ENCODE peak calls at places on chromosomes 4 and X, in four cellular contexts. M, D, L and U are unnamed samples.

GRCh38 chr4:150145090-150145949 is 67.1 kb downstream of the DCLK2 start:
- DNase-seq in M (peak; percentile 1), D (no peak), L (no peak), U (no peak)

GRCh38 chr4:177051473-177052060 is 258.1 kb upstream of the NEIL3 start:
- DNase-seq in M (peak; percentile 41), D (peak; percentile 44), L (peak; percentile 10), U (no peak)

GRCh38 chr4:98565646-98566403 is 92.6 kb downstream of the TSPAN5 start:
- DNase-seq in M (no peak), D (no peak), L (no peak), U (no peak)

GRCh38 chr4:40991908-40992307 is 222.4 kb downstream of the APBB2 start:
- DNase-seq in M (no peak), D (no peak), L (no peak), U (no peak)

GRCh38 chr4:70992354-70992753 is 1.1 kb upstream of the DCK start:
- DNase-seq in M (peak; percentile 58), D (peak; percentile 23), L (no peak), U (no peak)

GRCh38 chr4:26632916-26633315 is 49.0 kb downstream of the TBC1D19 start:
- DNase-seq in M (no peak), D (no peak), L (no peak), U (no peak)

GRCh38 chr4:3261411-3262207 is 12.7 kb downstream of the MSANTD1 start:
- DNase-seq in M (no peak), D (no peak), L (peak; percentile 17), U (no peak)

GRCh38 chr4:107824367-107825071 is at the start of gene SGMS2:
- DNase-seq in M (peak; percentile 27), D (peak; percentile 88), L (peak; percentile 71), U (peak; percentile 39)

GRCh38 chr4:137601924-137602323 is 69.6 kb upstream of the PCDH18 start:
- DNase-seq in M (no peak), D (no peak), L (no peak), U (no peak)

GRCh38 chrX:153688534-153688899 is 791 bp downstream of the SLC6A8 start:
- DNase-seq in M (peak; percentile 19), D (no peak), L (no peak), U (no peak)

GRCh38 chrX:119734897-119735339 is 23.5 kb upstream of the SOWAHD start:
- DNase-seq in M (no peak), D (no peak), L (peak; percentile 35), U (no peak)

GRCh38 chr4:93828332-93828829 is at the start of gene ATOH1:
- DNase-seq in M (no peak), D (peak; percentile 15), L (peak; percentile 76), U (no peak)

GRCh38 chrX:131729295-131729694 is 185.4 kb downstream of the OR13H1 start:
- DNase-seq in M (no peak), D (no peak), L (peak; percentile 63), U (peak; percentile 32)

GRCh38 chr4:176077561-176077960 is 11.9 kb downstream of the WDR17 start:
- DNase-seq in M (no peak), D (no peak), L (no peak), U (no peak)

GRCh38 chr4:48780867-48781219 is 764 bp upstream of the FRYL start:
- DNase-seq in M (peak; percentile 38), D (no peak), L (peak; percentile 9), U (no peak)

GRCh38 chrX:136694491-136695087 is 46.6 kb downstream of the CD40LG start:
- DNase-seq in M (peak; percentile 52), D (peak; percentile 8), L (peak; percentile 62), U (no peak)

GRCh38 chrX:74248889-74249288 is 55.1 kb upstream of the ZCCHC13 start:
- DNase-seq in M (peak; percentile 5), D (no peak), L (no peak), U (no peak)

GRCh38 chrX:21932277-21932996 is 8.1 kb upstream of the SMS start:
- DNase-seq in M (no peak), D (no peak), L (no peak), U (peak; percentile 64)

GRCh38 chr4:21363701-21364100 is 584.9 kb downstream of the KCNIP4 start:
- DNase-seq in M (no peak), D (no peak), L (no peak), U (no peak)

GRCh38 chr4:82706349-82707000 is 92.1 kb downstream of the SCD5 start:
- DNase-seq in M (no peak), D (no peak), L (no peak), U (no peak)

GRCh38 chr4:17124767-17125166 is 226.3 kb upstream of the LDB2 start:
- DNase-seq in M (no peak), D (no peak), L (no peak), U (no peak)

GRCh38 chr4:175035907-175036306 is 117.7 kb downstream of the ADAM29 start:
- DNase-seq in M (no peak), D (no peak), L (no peak), U (no peak)

GRCh38 chrX:31126205-31126604 is 54.4 kb upstream of the FTHL17 start:
- DNase-seq in M (no peak), D (no peak), L (no peak), U (no peak)

GRCh38 chr4:176789955-176790354 is 2.8 kb downstream of the VEGFC start:
- DNase-seq in M (peak; percentile 3), D (peak; percentile 23), L (peak; percentile 53), U (no peak)

GRCh38 chrX:37860731-37861130 is 13.4 kb upstream of the DYNLT3 start:
- DNase-seq in M (no peak), D (no peak), L (no peak), U (no peak)

GRCh38 chrX:124289443-124289842 is 43.0 kb upstream of the TEX13D start:
- DNase-seq in M (no peak), D (no peak), L (no peak), U (no peak)

GRCh38 chr4:15414601-15415091 is 13.2 kb upstream of the C1QTNF7 start:
- DNase-seq in M (no peak), D (no peak), L (no peak), U (no peak)

GRCh38 chr4:951186-951585 is 18.9 kb downstream of the TMEM175 start:
- DNase-seq in M (no peak), D (no peak), L (no peak), U (no peak)

GRCh38 chr4:3858765-3859388 is 92.7 kb downstream of the ADRA2C start:
- DNase-seq in M (no peak), D (no peak), L (no peak), U (no peak)

GRCh38 chrX:17805120-17805519 is 56.0 kb downstream of the RAI2 start:
- DNase-seq in M (peak; percentile 4), D (no peak), L (no peak), U (no peak)

GRCh38 chr4:54063737-54064316 is 578 bp downstream of the CHIC2 start:
- DNase-seq in M (peak; percentile 46), D (no peak), L (peak; percentile 47), U (no peak)

GRCh38 chrX:30580641-30581040 is 3.1 kb upstream of the TASL start:
- DNase-seq in M (no peak), D (no peak), L (no peak), U (no peak)

GRCh38 chr4:140153419-140153743 is 603 bp downstream of the MAML3 start:
- DNase-seq in M (no peak), D (no peak), L (no peak), U (no peak)

GRCh38 chr4:165464813-165465381 is 86.1 kb downstream of the CPE start:
- DNase-seq in M (peak; percentile 62), D (no peak), L (peak; percentile 54), U (no peak)

GRCh38 chr4:3717241-3717640 is 48.9 kb upstream of the ADRA2C start:
- DNase-seq in M (no peak), D (no peak), L (no peak), U (no peak)

GRCh38 chrX:13688772-13689518 is at the start of gene RAB9A:
- DNase-seq in M (peak; percentile 87), D (peak; percentile 38), L (peak; percentile 98), U (no peak)

GRCh38 chrX:153882086-153882498 is 3.9 kb downstream of the L1CAM start:
- DNase-seq in M (no peak), D (no peak), L (peak; percentile 55), U (no peak)

GRCh38 chrX:122219226-122219625 is 964.9 kb upstream of the GRIA3 start:
- DNase-seq in M (no peak), D (no peak), L (no peak), U (no peak)

GRCh38 chr4:74316397-74316796 is 8.1 kb downstream of the EPGN start:
- DNase-seq in M (no peak), D (no peak), L (no peak), U (no peak)

GRCh38 chr4:94406668-94407437 is 44.9 kb upstream of the PDLIM5 start:
- DNase-seq in M (peak; percentile 88), D (peak; percentile 73), L (peak; percentile 36), U (peak; percentile 36)

GRCh38 chr4:95701500-95701899 is 138.4 kb upstream of the PDHA2 start:
- DNase-seq in M (no peak), D (no peak), L (no peak), U (no peak)

DNA sequence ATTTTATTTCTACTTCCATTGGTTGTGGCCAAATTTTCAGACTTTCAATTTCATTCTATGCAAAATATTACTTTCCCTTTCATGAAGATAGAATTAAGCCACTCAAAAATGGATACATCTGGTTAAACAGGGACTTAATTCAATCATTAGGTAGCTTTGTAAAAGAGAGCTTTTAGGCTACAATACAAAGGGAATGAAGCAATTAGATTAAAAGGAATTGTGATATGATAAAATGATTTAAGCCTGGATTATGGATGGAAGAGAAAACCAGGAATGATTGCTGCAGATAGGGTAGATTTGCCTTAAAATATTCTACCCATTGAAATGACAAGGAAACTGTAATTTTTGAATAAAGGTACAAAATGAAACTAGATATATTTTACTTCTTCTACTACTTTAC is 134.6 kb upstream of the PDHA2 start:
- DNase-seq in M (no peak), D (no peak), L (peak; percentile 6), U (no peak)
- TF ChIP-seq SIN3A in M (no peak), D (no peak), L (no peak), U (no peak)

DNA sequence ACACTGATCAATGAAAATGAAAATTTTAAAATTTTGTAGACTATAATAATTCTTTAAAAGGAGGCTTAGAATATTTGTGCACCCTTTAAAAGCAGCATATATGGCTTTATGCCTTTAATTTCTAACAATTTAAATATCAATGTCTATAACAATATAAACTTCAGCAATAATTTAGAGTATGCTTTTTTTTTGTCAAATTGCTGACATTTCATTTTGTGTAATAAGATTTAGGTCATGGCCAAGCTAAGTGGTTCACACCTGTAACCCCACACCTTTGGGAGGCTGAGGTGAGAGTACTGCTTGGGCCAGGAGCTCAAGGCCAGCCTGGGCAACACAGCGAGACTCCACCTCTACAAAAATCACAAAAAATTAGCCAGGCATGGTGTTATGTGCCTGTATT is 86.2 kb downstream of the PDGFC start:
- DNase-seq in M (no peak), D (no peak), L (no peak), U (no peak)
- H3K27ac ChIP-seq in M (no peak overlapping the region), D (no peak overlapping the region), L (no peak overlapping the region), U (no peak overlapping the region)

DNA sequence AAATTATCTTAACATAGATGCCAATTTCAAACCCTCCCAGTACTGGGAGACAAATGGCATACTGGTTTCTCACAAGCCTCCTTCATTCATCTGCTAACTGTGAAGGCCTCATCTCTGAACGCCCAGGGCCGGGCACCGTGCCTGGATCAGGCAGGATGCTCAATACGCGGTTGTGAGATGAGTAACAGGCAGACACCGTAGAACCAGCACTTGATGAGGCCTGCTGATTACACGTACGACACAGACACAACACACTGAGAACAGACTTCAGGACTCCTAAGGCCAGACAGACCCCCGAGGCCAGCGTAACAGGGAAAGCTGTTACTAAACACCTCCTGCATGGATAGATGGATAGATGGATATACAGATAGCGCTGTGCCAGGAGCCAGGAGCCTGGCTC is 154.6 kb downstream of the AFAP1 start:
- DNase-seq in M (no peak), D (no peak), L (peak; percentile 88), U (no peak)
- H3K27me3 ChIP-seq in M (peaks cover 40% of the 10 kb centered on the region), D (no peaks in the 10 kb centered on the region), L (no peaks in the 10 kb centered on the region), U (no peaks in the 10 kb centered on the region)

GRCh38 chr4:37903901-37904300 is 13.0 kb downstream of the TBC1D1 start:
- DNase-seq in M (no peak), D (no peak), L (no peak), U (no peak)
- TF ChIP-seq SIN3A in M (no peak), D (no peak), L (no peak), U (no peak)